ENCODE peak calls at places on chromosomes 7 and 10, in five cellular contexts. One of them, this sample, is unnamed.

GRCh38 chr10:132946311-132946710 is 3.9 kb upstream of the CFAP46 start:
- DNase-seq in left ventricle myocardium inferior: no peak
- DNase-seq in upper lobe of right lung: no peak
- DNase-seq in fibroblast of lung: no peak
- DNase-seq in IMR-90: no peak
- DNase-seq in this sample: no peak

GRCh38 chr7:158820656-158821055 is 8.7 kb downstream of the ESYT2 start:
- DNase-seq in left ventricle myocardium inferior: no peak
- DNase-seq in upper lobe of right lung: no peak
- DNase-seq in fibroblast of lung: peak
- DNase-seq in IMR-90: peak
- DNase-seq in this sample: no peak

GRCh38 chr7:1972734-1973133 is 260.0 kb downstream of the MAD1L1 start:
- DNase-seq in left ventricle myocardium inferior: no peak
- DNase-seq in upper lobe of right lung: no peak
- DNase-seq in fibroblast of lung: no peak
- DNase-seq in IMR-90: no peak
- DNase-seq in this sample: no peak

GRCh38 chr10:57776688-57777432 is 490.8 kb downstream of the IPMK start:
- DNase-seq in left ventricle myocardium inferior: no peak
- DNase-seq in upper lobe of right lung: no peak
- DNase-seq in fibroblast of lung: no peak
- DNase-seq in IMR-90: no peak
- DNase-seq in this sample: no peak

GRCh38 chr7:141431143-141431479 is 120.1 kb upstream of the AGK start:
- DNase-seq in left ventricle myocardium inferior: no peak
- DNase-seq in upper lobe of right lung: no peak
- DNase-seq in fibroblast of lung: no peak
- DNase-seq in IMR-90: no peak
- DNase-seq in this sample: no peak

GRCh38 chr10:49605939-49606509 is 4.1 kb upstream of the SLC18A3 start:
- DNase-seq in left ventricle myocardium inferior: no peak
- DNase-seq in upper lobe of right lung: peak
- DNase-seq in fibroblast of lung: no peak
- DNase-seq in IMR-90: no peak
- DNase-seq in this sample: no peak

GRCh38 chr10:5284311-5285057 is 80.3 kb upstream of the UCN3 start:
- DNase-seq in left ventricle myocardium inferior: no peak
- DNase-seq in upper lobe of right lung: no peak
- DNase-seq in fibroblast of lung: peak
- DNase-seq in IMR-90: peak
- DNase-seq in this sample: no peak

GRCh38 chr10:49628599-49628998 is 14.8 kb downstream of the CHAT start:
- DNase-seq in left ventricle myocardium inferior: no peak
- DNase-seq in upper lobe of right lung: peak
- DNase-seq in fibroblast of lung: no peak
- DNase-seq in IMR-90: no peak
- DNase-seq in this sample: no peak

GRCh38 chr7:28065721-28066285 is 114.8 kb downstream of the JAZF1 start:
- DNase-seq in left ventricle myocardium inferior: no peak
- DNase-seq in upper lobe of right lung: no peak
- DNase-seq in fibroblast of lung: no peak
- DNase-seq in IMR-90: no peak
- DNase-seq in this sample: no peak

GRCh38 chr7:28067171-28067570 is 113.4 kb downstream of the JAZF1 start:
- DNase-seq in left ventricle myocardium inferior: no peak
- DNase-seq in upper lobe of right lung: no peak
- DNase-seq in fibroblast of lung: no peak
- DNase-seq in IMR-90: no peak
- DNase-seq in this sample: no peak

GRCh38 chr7:28061824-28062196 is 118.8 kb downstream of the JAZF1 start:
- DNase-seq in left ventricle myocardium inferior: no peak
- DNase-seq in upper lobe of right lung: no peak
- DNase-seq in fibroblast of lung: no peak
- DNase-seq in IMR-90: no peak
- DNase-seq in this sample: no peak

GRCh38 chr7:28062197-28062988 is 118.2 kb downstream of the JAZF1 start:
- DNase-seq in left ventricle myocardium inferior: peak
- DNase-seq in upper lobe of right lung: peak
- DNase-seq in fibroblast of lung: peak
- DNase-seq in IMR-90: peak
- DNase-seq in this sample: peak

DNA sequence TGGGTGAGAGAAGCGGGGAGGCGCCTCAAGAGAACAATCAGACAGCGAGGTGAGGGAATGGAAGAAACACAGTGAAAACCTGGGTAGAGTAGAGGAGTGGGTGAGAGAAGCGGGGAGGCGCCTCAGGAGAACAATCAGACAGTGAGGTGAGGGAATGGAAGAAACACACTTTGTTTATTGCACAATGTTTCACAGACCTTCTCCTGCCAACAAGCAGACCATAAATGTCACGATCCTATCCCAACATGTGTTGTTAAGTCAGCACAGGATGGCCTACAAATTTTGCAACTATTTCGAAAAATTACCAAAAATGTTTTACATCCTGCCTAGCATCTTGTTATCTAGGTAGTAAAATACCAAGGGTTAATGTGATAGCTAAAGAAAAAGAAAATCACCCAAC is 115.3 kb downstream of the JAZF1 start:
- DNase-seq in left ventricle myocardium inferior: no peak
- DNase-seq in upper lobe of right lung: no peak
- DNase-seq in fibroblast of lung: peak
- DNase-seq in IMR-90: peak
- DNase-seq in this sample: no peak
- H3K27ac ChIP-seq in left ventricle myocardium inferior: peak
- H3K27ac ChIP-seq in upper lobe of right lung: no peak
- H3K27ac ChIP-seq in fibroblast of lung: no peak
- H3K27ac ChIP-seq in IMR-90: peak
- H3K27ac ChIP-seq in this sample: no peak

DNA sequence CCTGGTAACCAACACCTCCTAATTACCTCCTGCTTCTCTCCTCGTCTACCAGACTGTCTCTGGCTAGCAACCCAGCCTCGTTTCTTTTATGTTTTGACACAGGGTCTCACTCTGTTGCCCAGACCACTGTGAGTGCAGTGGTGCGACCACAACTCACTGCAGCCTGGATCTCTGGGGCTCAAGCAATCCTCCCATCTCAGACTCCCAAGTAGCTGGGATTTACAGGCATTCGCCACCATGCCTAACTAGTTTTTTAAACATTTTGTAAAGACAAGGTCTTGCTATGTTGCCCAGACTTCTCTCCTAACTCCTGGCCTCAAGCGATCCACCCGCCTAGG is 10.2 kb downstream of the TNRC18 start:
- DNase-seq in left ventricle myocardium inferior: no peak
- DNase-seq in upper lobe of right lung: no peak
- DNase-seq in fibroblast of lung: no peak
- DNase-seq in IMR-90: no peak
- DNase-seq in this sample: no peak
- H3K27ac ChIP-seq in left ventricle myocardium inferior: peak
- H3K27ac ChIP-seq in upper lobe of right lung: peak
- H3K27ac ChIP-seq in fibroblast of lung: no peak
- H3K27ac ChIP-seq in IMR-90: no peak
- H3K27ac ChIP-seq in this sample: no peak

DNA sequence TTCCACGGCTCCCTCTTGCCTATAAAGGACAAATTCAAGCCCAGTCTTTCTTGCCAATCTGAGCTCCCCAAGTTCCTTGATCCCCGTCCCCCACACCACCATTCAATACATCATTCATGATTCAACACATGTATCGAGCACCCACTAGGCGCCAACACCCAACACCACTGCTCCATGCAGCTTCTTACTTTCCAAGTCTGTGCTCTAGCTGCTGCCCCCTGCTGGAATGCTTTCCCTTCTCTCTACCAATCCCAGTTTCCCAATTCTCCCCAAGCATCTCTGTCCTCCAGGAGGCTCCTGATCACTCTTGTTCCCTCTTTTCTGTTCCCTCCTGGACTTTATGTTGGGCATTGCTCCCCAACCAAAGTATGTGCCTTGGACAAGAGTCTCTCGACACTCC is 172.6 kb downstream of the NEURL1 start:
- DNase-seq in left ventricle myocardium inferior: no peak
- DNase-seq in upper lobe of right lung: no peak
- DNase-seq in fibroblast of lung: peak
- DNase-seq in IMR-90: peak
- DNase-seq in this sample: no peak
- H3K27ac ChIP-seq in left ventricle myocardium inferior: peak
- H3K27ac ChIP-seq in upper lobe of right lung: no peak
- H3K27ac ChIP-seq in fibroblast of lung: no peak
- H3K27ac ChIP-seq in IMR-90: no peak
- H3K27ac ChIP-seq in this sample: peak

GRCh38 chr7:29099896-29100847 is 46.2 kb downstream of the CPVL start:
- DNase-seq in left ventricle myocardium inferior: no peak
- DNase-seq in upper lobe of right lung: no peak
- DNase-seq in fibroblast of lung: no peak
- DNase-seq in IMR-90: no peak
- DNase-seq in this sample: no peak
- H3K27ac ChIP-seq in left ventricle myocardium inferior: peak
- H3K27ac ChIP-seq in upper lobe of right lung: no peak
- H3K27ac ChIP-seq in fibroblast of lung: no peak
- H3K27ac ChIP-seq in IMR-90: no peak
- H3K27ac ChIP-seq in this sample: peak